ENCODE peak calls at places on chromosomes 3 and 15, in ten cellular contexts. L, I, B, Y, Z, A, U, E, R and W are unnamed samples.

GRCh38 chr15:72339777-72340177 is 19.8 kb upstream of the CELF6 start:
- DNase-seq in R (no peak), Y (peak; percentile 74), B (peak; percentile 88), Z (no peak), U (peak; percentile 33), I (peak; percentile 92), A (no peak), E (no peak), L (no peak), W (no peak)

GRCh38 chr3:52193059-52193458 is 4.9 kb upstream of the ALAS1 start:
- DNase-seq in E (no peak), Y (no peak), A (no peak), B (no peak), U (no peak), R (peak; percentile 84), I (peak; percentile 61), L (no peak), Z (no peak), W (no peak)

GRCh38 chr3:59326246-59327024 is 276.6 kb upstream of the CFAP20DC start:
- DNase-seq in I (no peak), U (no peak), E (no peak), L (no peak), A (no peak), R (no peak), Y (no peak), Z (peak; percentile 76), B (no peak), W (peak; percentile 14)

GRCh38 chr15:54636147-54636546 is 560.6 kb downstream of the RSL24D1 start:
- DNase-seq in L (no peak), Z (no peak), E (no peak), U (no peak), B (no peak), I (no peak), Y (no peak), R (no peak), A (no peak), W (no peak)

GRCh38 chr3:61899700-61900462 is 338.5 kb downstream of the PTPRG start:
- DNase-seq in Y (no peak), A (no peak), I (no peak), L (no peak), Z (no peak), U (no peak), E (no peak), B (no peak), R (no peak), W (no peak)

GRCh38 chr3:143187132-143187531 is 67.6 kb downstream of the CHST2 start:
- DNase-seq in Z (no peak), Y (no peak), I (no peak), B (no peak), U (no peak), E (no peak), L (no peak), R (no peak), A (no peak), W (no peak)

GRCh38 chr15:60392601-60392985 is 5.2 kb downstream of the ANXA2 start:
- DNase-seq in U (no peak), L (no peak), Y (no peak), A (no peak), R (no peak), B (peak; percentile 61), Z (peak; percentile 46), I (peak; percentile 83), E (peak; percentile 13), W (no peak)

GRCh38 chr3:99938270-99938955 is 120.8 kb downstream of the CMSS1 start:
- DNase-seq in Y (no peak), B (no peak), E (no peak), U (no peak), L (no peak), Z (no peak), A (no peak), I (peak; percentile 59), R (no peak), W (no peak)